ENCODE peak calls at places on chromosomes 3 and 15, in four cellular contexts. G, U, S and A are unnamed samples.

GRCh38 chr3:179068779-179069530 is 2.7 kb downstream of the ZMAT3 start:
- DNase-seq in G (no peak), U (peak), S (peak), A (no peak)

GRCh38 chr3:186361612-186362408 is at the start of gene DGKG:
- DNase-seq in G (peak), U (no peak), S (peak), A (no peak)

GRCh38 chr3:43549626-43550025 is 72.2 kb downstream of the ANO10 start:
- DNase-seq in G (no peak), U (no peak), S (no peak), A (no peak)

GRCh38 chr3:150299221-150299620 is 108.9 kb upstream of the TSC22D2 start:
- DNase-seq in G (no peak), U (no peak), S (no peak), A (no peak)

GRCh38 chr3:53846134-53846850 is at the start of the genes CHDH and IL17RB:
- DNase-seq in G (no peak), U (no peak), S (peak), A (no peak)

GRCh38 chr3:64295594-64295993 is 70.3 kb upstream of the PRICKLE2 start:
- DNase-seq in G (no peak), U (peak), S (no peak), A (no peak)

GRCh38 chr3:134481166-134481565 is 4.6 kb downstream of the ANAPC13 start:
- DNase-seq in G (no peak), U (no peak), S (no peak), A (no peak)

GRCh38 chr3:127299276-127299675 is 11.4 kb upstream of the PRR20G start:
- DNase-seq in G (no peak), U (no peak), S (no peak), A (no peak)

GRCh38 chr15:85905626-85906025 is 110.9 kb upstream of the KLHL25 start:
- DNase-seq in G (no peak), U (no peak), S (no peak), A (no peak)

GRCh38 chr3:159380891-159381290 is 579.0 kb downstream of the MFSD1 start:
- DNase-seq in G (no peak), U (no peak), S (no peak), A (no peak)

GRCh38 chr3:140092883-140093536 is 158.0 kb downstream of the CLSTN2 start:
- DNase-seq in G (no peak), U (no peak), S (no peak), A (no peak)

GRCh38 chr15:75508741-75509532 is 57.4 kb upstream of the SIN3A start:
- DNase-seq in G (no peak), U (peak), S (no peak), A (no peak)

GRCh38 chr3:89184151-89184550 is 76.7 kb downstream of the EPHA3 start:
- DNase-seq in G (no peak), U (no peak), S (no peak), A (no peak)

GRCh38 chr15:36826948-36827347 is 247.5 kb downstream of the CDIN1 start:
- DNase-seq in G (no peak), U (no peak), S (no peak), A (no peak)

GRCh38 chr3:14480207-14481017 is 59.7 kb downstream of the GRIP2 start:
- DNase-seq in G (no peak), U (no peak), S (no peak), A (no peak)

GRCh38 chr3:9902372-9903237 is at the start of gene IL17RE:
- DNase-seq in G (no peak), U (no peak), S (peak), A (no peak)